ENCODE peak calls at places on chromosome 15, in ten cellular contexts. D is NCI-H1417; M is CD4-positive, alpha-beta memory T cell; J is left cardiac atrium; Y is suprapubic skin; V is foreskin fibroblast; A is T-helper 9 cell; U is AML-193; T is NCI-H524; B is neural crest cell. K is an unnamed sample.

GRCh38 chr15:78059110-78059839 is 18.2 kb downstream of the TBC1D2B start:
- DNase-seq in B (no peak), M (no peak), A (no peak), Y (no peak), V (peak), J (no peak), D (no peak), T (peak), U (peak), K (peak)

GRCh38 chr15:70439304-70439877 is 324.0 kb downstream of the UACA start:
- DNase-seq in Y (no peak), B (no peak), M (no peak), J (no peak), D (no peak), A (no peak), T (no peak), V (no peak), U (no peak), K (no peak)

GRCh38 chr15:92883643-92884458 is 16.3 kb upstream of the CHD2 start:
- DNase-seq in M (peak), D (peak), B (no peak), A (no peak), T (no peak), V (no peak), Y (no peak), U (no peak), J (no peak), K (peak)

GRCh38 chr15:89023311-89023961 is 64.8 kb upstream of the ABHD2 start:
- DNase-seq in Y (no peak), J (no peak), B (no peak), M (no peak), U (no peak), V (peak), A (no peak), T (peak), D (no peak), K (no peak)

GRCh38 chr15:32901995-32902394 is 184.2 kb downstream of the GREM1 start:
- DNase-seq in J (no peak), Y (no peak), V (no peak), U (no peak), B (no peak), A (no peak), D (no peak), M (no peak), T (no peak), K (no peak)

GRCh38 chr15:85014932-85015331 is 33.3 kb downstream of the PDE8A start:
- DNase-seq in U (no peak), D (no peak), B (no peak), M (no peak), A (no peak), V (no peak), J (no peak), Y (no peak), T (no peak), K (peak)

GRCh38 chr15:40379853-40380252 is 2.7 kb upstream of the KNSTRN start:
- DNase-seq in D (no peak), V (peak), B (no peak), J (peak), U (peak), A (no peak), M (no peak), T (no peak), Y (no peak), K (no peak)

GRCh38 chr15:70517194-70517590 is 246.2 kb downstream of the UACA start:
- DNase-seq in B (no peak), Y (no peak), M (no peak), A (no peak), V (no peak), U (no peak), D (peak), J (no peak), T (no peak), K (no peak)

GRCh38 chr15:38528279-38528678 is 36.3 kb downstream of the RASGRP1 start:
- DNase-seq in U (no peak), M (no peak), D (no peak), V (no peak), J (no peak), A (no peak), B (no peak), T (no peak), Y (no peak), K (no peak)

GRCh38 chr15:59996498-59997041 is 7.5 kb upstream of the FOXB1 start:
- DNase-seq in V (no peak), T (no peak), J (no peak), B (no peak), D (no peak), M (no peak), Y (no peak), A (no peak), U (no peak), K (no peak)

GRCh38 chr15:41774873-41775417 is 661 bp downstream of the MAPKBP1 start:
- DNase-seq in J (no peak), M (no peak), B (no peak), A (peak), V (no peak), Y (no peak), U (peak), T (no peak), D (no peak), K (no peak)

GRCh38 chr15:100714034-100714748 is 111.8 kb downstream of the ASB7 start:
- DNase-seq in Y (no peak), J (no peak), V (no peak), T (no peak), M (no peak), U (no peak), B (no peak), D (no peak), A (no peak), K (no peak)

GRCh38 chr15:75361361-75361988 is 6.9 kb downstream of the MAN2C1 start:
- DNase-seq in B (no peak), D (no peak), M (no peak), U (no peak), V (no peak), A (no peak), Y (no peak), J (no peak), T (no peak), K (no peak)